ENCODE peak calls at places on chromosome 15, in four cellular contexts. Z is breast epithelium, S is lung, B is kidney. F is an unnamed sample. For H3K4me1, the result is how much of the 10 kb centered on the place peaks cover.

GRCh38 chr15:101056366-101057334 is 137.5 kb downstream of the LRRK1 start:
- DNase-seq in Z (no peak), S (peak), B (peak), F (no peak)

GRCh38 chr15:81327526-81327925 is 3.6 kb upstream of the STARD5 start:
- DNase-seq in B (no peak), S (no peak), Z (no peak), F (no peak)

GRCh38 chr15:27582741-27583400 is 516.2 kb downstream of the OCA2 start:
- DNase-seq in Z (no peak), B (no peak), S (no peak), F (no peak)

GRCh38 chr15:80070840-80071239 is 11.4 kb downstream of the ZFAND6 start:
- DNase-seq in B (no peak), Z (no peak), S (no peak), F (no peak)

GRCh38 chr15:76342382-76343201 is 6.0 kb downstream of the ISL2 start:
- DNase-seq in Z (no peak), B (peak), S (no peak), F (no peak)

GRCh38 chr15:67082007-67082536 is 16.7 kb downstream of the SMAD3 start:
- DNase-seq in Z (no peak), B (no peak), S (peak), F (peak)

GRCh38 chr15:62887113-62887570 is 155.4 kb upstream of the TPM1 start:
- DNase-seq in S (no peak), B (no peak), Z (no peak), F (no peak)

GRCh38 chr15:82679626-82680199 is 30.0 kb downstream of the AP3B2 start:
- DNase-seq in Z (no peak), S (no peak), B (no peak), F (no peak)

GRCh38 chr15:62125763-62126162 is 39.3 kb downstream of the C2CD4B start:
- DNase-seq in S (no peak), Z (no peak), B (no peak), F (no peak)

GRCh38 chr15:43103939-43104338 is 1.9 kb downstream of the UBR1 start:
- DNase-seq in Z (no peak), B (no peak), S (no peak), F (no peak)

GRCh38 chr15:33161209-33161608 is 33.3 kb downstream of the FMN1 start:
- DNase-seq in S (no peak), B (no peak), Z (no peak), F (no peak)

GRCh38 chr15:53453253-53454105 is 306.0 kb downstream of the WDR72 start:
- DNase-seq in S (no peak), B (no peak), Z (no peak), F (no peak)

GRCh38 chr15:66433726-66434125 is 47.0 kb downstream of the MAP2K1 start:
- DNase-seq in S (no peak), B (no peak), Z (no peak), F (no peak)

GRCh38 chr15:23565395-23566069 is at the start of gene MKRN3:
- DNase-seq in Z (no peak), S (no peak), B (no peak), F (peak)

GRCh38 chr15:95857124-95857757 is 473.3 kb upstream of the NR2F2 start:
- DNase-seq in S (no peak), B (no peak), Z (no peak), F (no peak)

GRCh38 chr15:36591534-36592411 is 12.3 kb downstream of the CDIN1 start:
- DNase-seq in S (no peak), Z (no peak), B (no peak), F (no peak)

GRCh38 chr15:78205856-78206255 is 28.5 kb downstream of the ACSBG1 start:
- DNase-seq in B (peak), S (no peak), Z (peak), F (no peak)

GRCh38 chr15:73751896-73752816 is 995 bp downstream of the INSYN1 start:
- DNase-seq in S (no peak), B (no peak), Z (no peak), F (no peak)

GRCh38 chr15:100373942-100374341 is 32.2 kb upstream of the ADAMTS17 start:
- DNase-seq in S (no peak), Z (no peak), B (no peak), F (no peak)

GRCh38 chr15:96345560-96346389 is 15.3 kb downstream of the NR2F2 start:
- DNase-seq in B (peak), Z (peak), S (peak), F (no peak)

GRCh38 chr15:77104155-77104554 is 33.2 kb upstream of the TSPAN3 start:
- DNase-seq in B (no peak), Z (no peak), S (no peak), F (no peak)

GRCh38 chr15:98996169-98996568 is 11.4 kb downstream of the PGPEP1L start:
- DNase-seq in B (no peak), Z (no peak), S (no peak), F (no peak)

GRCh38 chr15:74869372-74869725 is 3.8 kb downstream of the SCAMP2 start:
- DNase-seq in S (no peak), Z (no peak), B (no peak), F (no peak)
- H3K4me1 ChIP-seq in S (under half), Z (under half), B (under half), F (half or more)

GRCh38 chr15:89496155-89497098 is at the start of gene RHCG:
- DNase-seq in Z (no peak), B (peak), S (no peak), F (no peak)
- TF ChIP-seq CTCF in Z (no peak), B (no peak), S (no peak), F (no peak)

GRCh38 chr15:57302640-57303257 is 73.6 kb upstream of the CGNL1 start:
- DNase-seq in B (no peak), S (no peak), Z (no peak), F (no peak)
- H3K4me1 ChIP-seq in B (under half), S (under half), Z (under half), F (under half)

DNA sequence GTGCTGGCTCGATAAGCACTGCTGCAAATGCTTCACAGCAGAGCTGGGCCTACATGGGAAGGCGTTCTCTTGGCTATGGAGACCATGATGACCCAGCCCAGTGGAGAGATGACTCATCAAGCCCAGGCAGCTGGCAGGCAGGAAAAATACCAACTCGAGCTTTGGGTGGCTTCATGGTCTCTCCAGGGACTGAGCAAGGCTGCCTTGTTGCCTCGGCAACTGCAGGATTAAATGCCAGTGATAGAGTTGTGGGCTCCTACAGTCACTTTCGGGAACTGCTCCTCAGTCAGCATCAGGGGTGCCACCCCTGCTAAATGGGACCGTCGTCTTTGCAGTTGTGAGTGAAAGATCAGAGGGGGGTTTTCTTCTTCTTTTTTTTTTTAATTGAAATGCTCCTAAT is 54.6 kb upstream of the MYZAP start:
- DNase-seq in Z (no peak), S (no peak), B (peak), F (no peak)
- TF ChIP-seq CTCF in Z (no peak), S (no peak), B (no peak), F (no peak)

GRCh38 chr15:92821491-92822116 is 78.5 kb upstream of the CHD2 start:
- DNase-seq in B (no peak), Z (no peak), S (no peak), F (no peak)

GRCh38 chr15:92818658-92819311 is 81.3 kb upstream of the CHD2 start:
- DNase-seq in S (no peak), Z (no peak), B (no peak), F (no peak)

GRCh38 chr15:92820233-92821021 is 79.7 kb upstream of the CHD2 start:
- DNase-seq in B (peak), S (peak), Z (peak), F (peak)

GRCh38 chr15:92817339-92817886 is 82.7 kb upstream of the CHD2 start:
- DNase-seq in Z (no peak), B (no peak), S (no peak), F (no peak)

GRCh38 chr15:92819312-92820232 is 80.6 kb upstream of the CHD2 start:
- DNase-seq in Z (no peak), B (no peak), S (no peak), F (no peak)
- H3K4me1 ChIP-seq in Z (under half), B (under half), S (under half), F (half or more)

DNA sequence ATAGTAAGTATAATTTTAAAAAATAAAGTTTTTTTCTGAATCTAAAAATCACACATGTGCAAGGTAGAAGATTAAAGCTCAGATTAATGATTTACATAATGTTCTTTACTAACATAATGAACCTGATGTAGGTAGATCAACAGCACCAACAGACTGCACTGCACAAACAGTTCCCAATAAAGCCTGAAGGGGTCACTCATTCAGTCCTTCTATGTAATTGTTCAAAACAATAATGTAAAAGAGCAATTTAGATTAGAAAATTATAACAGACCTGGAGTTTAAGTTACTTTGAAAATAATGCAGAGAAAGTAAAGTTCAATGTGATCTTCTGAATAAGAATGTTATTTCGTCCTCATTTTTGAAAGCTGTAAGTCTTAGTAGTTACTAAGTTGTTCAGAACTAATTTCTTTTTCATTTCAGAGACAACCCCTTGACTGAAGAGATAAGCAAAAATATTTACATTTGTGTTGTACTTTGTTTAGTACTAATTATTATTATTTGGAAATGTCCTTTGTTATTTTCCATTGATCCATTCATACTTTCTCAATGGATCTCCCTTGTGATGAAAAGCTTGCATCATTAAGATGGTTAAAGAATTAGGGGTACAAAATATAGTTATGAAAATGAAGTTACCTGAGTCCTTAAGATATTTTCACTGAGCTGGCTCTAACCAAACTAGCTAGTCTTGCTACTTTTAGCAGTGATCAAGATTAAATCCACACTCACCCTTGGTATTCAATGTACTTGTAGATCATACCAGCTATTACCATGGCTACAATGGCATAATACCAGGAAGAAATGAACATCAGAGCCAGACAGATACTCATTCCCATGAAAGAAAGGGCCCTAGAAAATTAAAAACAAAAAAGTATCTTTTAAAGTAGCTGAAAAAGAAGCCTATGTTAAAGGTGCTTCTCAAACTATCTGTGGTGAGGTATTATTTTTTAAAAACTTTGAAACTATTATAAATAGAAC is 16.8 kb downstream of the EMC4 start:
- DNase-seq in S (no peak), Z (no peak), B (no peak), F (no peak)
- TF ChIP-seq CTCF in S (peak), Z (peak), B (peak), F (peak)

DNA sequence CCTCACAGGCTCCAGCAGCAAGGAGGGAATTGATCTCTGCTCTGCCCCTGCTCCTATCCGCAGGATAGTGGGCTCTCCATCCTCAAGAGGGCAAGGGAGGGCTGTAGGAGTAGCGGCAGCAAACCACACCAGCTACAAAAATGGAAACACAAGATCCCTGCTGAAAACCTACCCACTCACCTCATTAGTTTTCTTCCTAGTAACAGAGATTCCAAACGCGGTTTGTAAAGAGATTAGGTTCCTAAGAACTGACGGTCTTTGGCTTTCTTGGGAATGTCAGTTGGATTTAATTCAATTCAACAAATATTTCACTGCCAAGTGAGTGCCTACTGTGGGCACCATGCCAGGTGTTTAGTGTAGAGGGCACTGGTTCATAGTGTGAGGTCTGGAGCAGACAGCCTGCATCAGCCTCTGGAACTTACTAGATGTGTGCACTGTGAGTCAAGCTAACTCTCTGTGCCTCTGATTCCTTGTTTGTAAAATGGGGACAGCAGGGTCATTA is 84.7 kb downstream of the MRPL46 start:
- DNase-seq in B (no peak), S (no peak), Z (no peak), F (no peak)
- H3K4me1 ChIP-seq in B (under half), S (under half), Z (under half), F (under half)